ENCODE peak calls at places on chromosomes 5 and 9, in five cellular contexts. P is GM23338, Q is heart right ventricle, W is left ventricle myocardium inferior, Z is H9. G is an unnamed sample.

GRCh38 chr5:81163641-81164040 is 69.5 kb upstream of the CKMT2 start:
- DNase-seq in Q (no peak), Z (no peak), W (no peak), P (no peak), G (no peak)

GRCh38 chr9:14198544-14199510 is 115.1 kb downstream of the NFIB start:
- DNase-seq in P (peak; percentile 30), Q (peak; percentile 63), Z (no peak), W (peak; percentile 71), G (no peak)

GRCh38 chr5:10622810-10623209 is 58.9 kb downstream of the ANKRD33B start:
- DNase-seq in W (no peak), Q (no peak), P (no peak), Z (no peak), G (no peak)

GRCh38 chr9:111529787-111530186 is 4.8 kb downstream of the ZNF483 start:
- DNase-seq in Z (peak; percentile 87), Q (no peak), P (peak; percentile 91), W (no peak), G (no peak)

GRCh38 chr5:83125560-83125959 is 48.2 kb downstream of the XRCC4 start:
- DNase-seq in W (no peak), Z (peak; percentile 27), P (peak; percentile 5), Q (no peak), G (no peak)

GRCh38 chr5:74530316-74530917 is 110.1 kb downstream of the ENC1 start:
- DNase-seq in Q (no peak), W (no peak), P (no peak), Z (no peak), G (no peak)

GRCh38 chr5:175778951-175779475 is 92.4 kb upstream of the CPLX2 start:
- DNase-seq in Q (peak; percentile 17), W (peak; percentile 14), Z (no peak), P (peak; percentile 16), G (no peak)

GRCh38 chr9:127172066-127172707 is 49.8 kb upstream of the ANGPTL2 start:
- DNase-seq in Z (no peak), P (no peak), W (no peak), Q (no peak), G (no peak)

GRCh38 chr5:179400020-179400419 is 54.8 kb upstream of the ADAMTS2 start:
- DNase-seq in Q (no peak), P (no peak), Z (peak; percentile 4), W (no peak), G (no peak)

GRCh38 chr5:168295574-168296201 is 4.2 kb downstream of the WWC1 start:
- DNase-seq in Q (no peak), P (peak; percentile 96), W (no peak), Z (peak; percentile 85), G (no peak)

GRCh38 chr9:94161673-94162072 is 77.4 kb downstream of the PTPDC1 start:
- DNase-seq in W (no peak), P (no peak), Z (no peak), Q (no peak), G (no peak)

GRCh38 chr9:95007470-95007869 is 281.0 kb downstream of the AOPEP start:
- DNase-seq in P (no peak), W (no peak), Z (no peak), Q (no peak), G (no peak)

GRCh38 chr9:96376926-96377874 is 6.3 kb downstream of the SLC35D2 start:
- DNase-seq in W (no peak), Q (no peak), Z (no peak), P (no peak), G (no peak)

GRCh38 chr5:59596586-59597348 is 296.8 kb downstream of the PDE4D start:
- DNase-seq in Z (no peak), P (no peak), Q (no peak), W (no peak), G (no peak)

GRCh38 chr5:148909766-148910165 is 83.4 kb downstream of the ADRB2 start:
- DNase-seq in Q (no peak), Z (no peak), P (no peak), W (no peak), G (no peak)

GRCh38 chr9:76161103-76161502 is 233.1 kb downstream of the RFK start:
- DNase-seq in W (no peak), Q (no peak), P (peak; percentile 32), Z (peak; percentile 45), G (no peak)

GRCh38 chr5:172902497-172903472 is 56.4 kb upstream of the RPL26L1 start:
- DNase-seq in P (peak; percentile 60), Q (peak; percentile 82), Z (peak; percentile 57), W (peak; percentile 81), G (peak; percentile 24)
- TF ChIP-seq CTCF in P (peak; percentile 41), Q (peak; percentile 67), Z (peak; percentile 59), W (peak; percentile 62), G (peak; percentile 62)

GRCh38 chr5:100311811-100312210 is 223.4 kb upstream of the FAM174A start:
- DNase-seq in Q (no peak), P (no peak), Z (no peak), W (no peak), G (no peak)
- TF ChIP-seq CTCF in Q (no peak), P (no peak), Z (no peak), W (no peak), G (peak; percentile 48)

GRCh38 chr5:94463739-94464138 is 154.7 kb downstream of the KIAA0825 start:
- DNase-seq in Z (no peak), Q (no peak), W (no peak), P (no peak), G (no peak)
- TF ChIP-seq CTCF in Z (no peak), Q (no peak), W (no peak), P (no peak), G (no peak)

GRCh38 chr9:34337404-34337803 is 8.0 kb downstream of the NUDT2 start:
- DNase-seq in P (peak; percentile 37), Q (no peak), Z (no peak), W (no peak), G (no peak)
- TF ChIP-seq CTCF in P (peak; percentile 40), Q (no peak), Z (peak; percentile 42), W (no peak), G (peak; percentile 35)

GRCh38 chr5:39005566-39006232 is 68.5 kb downstream of the RICTOR start:
- DNase-seq in W (no peak), Q (no peak), P (peak; percentile 51), Z (no peak), G (no peak)
- TF ChIP-seq CTCF in W (peak; percentile 70), Q (peak; percentile 67), P (peak; percentile 50), Z (peak; percentile 55), G (no peak)

DNA sequence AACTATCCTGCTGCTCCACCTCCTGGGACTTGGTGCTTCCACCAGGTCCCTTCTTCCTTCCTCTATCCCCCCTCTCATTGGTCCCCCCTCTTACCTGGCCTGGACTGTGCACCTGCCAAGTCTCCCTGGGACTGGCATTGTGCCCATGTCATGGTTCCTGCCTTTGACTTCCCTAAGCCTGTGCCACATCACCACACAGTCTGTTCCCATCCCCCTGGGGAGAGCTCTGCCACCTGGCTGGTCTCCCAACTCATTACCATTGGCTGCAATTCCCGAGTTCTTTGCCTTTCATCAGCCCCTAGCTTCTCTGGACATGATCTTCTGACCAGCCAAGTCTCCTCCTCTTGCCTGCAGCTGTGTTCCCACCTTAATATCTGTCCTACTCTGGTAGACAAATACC is 180.3 kb downstream of the SREK1 start:
- DNase-seq in Q (peak; percentile 54), W (peak; percentile 67), P (no peak), Z (no peak), G (no peak)
- TF ChIP-seq CTCF in Q (no peak), W (no peak), P (no peak), Z (no peak), G (no peak)

GRCh38 chr9:114743446-114743845 is 61.5 kb upstream of the TEX48 start:
- DNase-seq in Z (no peak), P (no peak), W (no peak), Q (no peak), G (no peak)
- TF ChIP-seq CTCF in Z (no peak), P (no peak), W (no peak), Q (no peak), G (no peak)

DNA sequence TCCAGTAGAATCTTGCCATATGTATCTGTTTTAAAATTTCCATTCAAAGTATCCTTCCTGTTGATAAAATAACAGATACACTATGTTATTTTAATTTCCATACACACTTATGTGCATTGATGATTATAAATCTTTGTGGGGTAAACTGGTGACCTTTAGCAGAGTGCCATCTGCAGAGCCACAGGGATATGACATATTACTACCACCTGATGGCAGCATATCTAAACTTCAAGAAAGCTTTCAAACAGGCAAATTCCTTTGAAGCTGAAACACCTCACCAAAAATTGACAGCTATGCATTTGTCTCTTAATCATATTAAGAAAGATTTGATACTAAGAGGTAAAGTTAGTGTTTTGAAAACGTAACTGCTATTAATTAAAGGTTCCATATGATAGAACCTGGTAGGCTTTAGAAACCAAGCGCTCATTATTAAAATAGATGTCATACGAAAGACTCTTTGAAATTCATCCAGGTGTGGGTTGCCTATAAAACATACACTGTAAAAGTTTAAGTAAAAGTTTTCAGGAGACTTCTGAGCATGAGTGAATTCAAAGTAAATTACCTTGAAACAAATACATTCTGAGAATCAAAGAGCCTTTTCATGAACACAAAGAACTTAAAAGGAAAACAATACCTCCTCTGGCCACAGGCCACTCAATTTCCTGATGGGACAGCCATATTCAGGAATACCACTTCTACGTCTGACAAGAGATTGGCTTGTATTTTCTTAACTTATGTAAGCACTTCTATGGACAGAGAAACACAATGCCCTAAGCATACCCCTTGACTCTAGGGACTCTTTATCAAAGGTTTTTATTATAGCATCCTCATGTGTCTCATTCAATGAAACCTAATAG is 93.3 kb downstream of the KIAA0825 start:
- DNase-seq in Z (no peak), Q (no peak), W (no peak), P (peak; percentile 75), G (no peak)
- TF ChIP-seq CTCF in Z (peak; percentile 74), Q (peak; percentile 71), W (peak; percentile 65), P (peak; percentile 87), G (peak; percentile 69)

DNA sequence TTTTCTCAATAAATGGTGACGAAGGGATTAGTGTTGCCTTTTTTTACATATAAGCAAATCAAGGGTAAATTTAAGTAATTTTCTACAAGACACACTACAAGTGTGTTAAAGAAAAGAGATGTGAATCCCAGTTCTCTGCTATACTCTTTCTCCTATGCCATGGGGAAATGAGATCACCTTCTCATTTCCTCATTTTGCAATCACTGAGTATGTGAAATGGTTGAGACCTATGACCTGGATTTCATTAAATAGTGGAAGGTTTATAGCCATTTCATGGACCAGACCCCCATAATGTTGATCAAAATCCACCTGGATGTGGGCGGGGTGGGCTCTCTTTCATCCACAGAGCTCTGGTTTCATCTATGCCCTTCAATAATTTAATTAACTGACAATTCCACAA is 66.9 kb upstream of the SLIT3 start:
- DNase-seq in W (no peak), Z (no peak), Q (no peak), P (no peak), G (no peak)
- TF ChIP-seq CTCF in W (no peak), Z (no peak), Q (no peak), P (no peak), G (no peak)

DNA sequence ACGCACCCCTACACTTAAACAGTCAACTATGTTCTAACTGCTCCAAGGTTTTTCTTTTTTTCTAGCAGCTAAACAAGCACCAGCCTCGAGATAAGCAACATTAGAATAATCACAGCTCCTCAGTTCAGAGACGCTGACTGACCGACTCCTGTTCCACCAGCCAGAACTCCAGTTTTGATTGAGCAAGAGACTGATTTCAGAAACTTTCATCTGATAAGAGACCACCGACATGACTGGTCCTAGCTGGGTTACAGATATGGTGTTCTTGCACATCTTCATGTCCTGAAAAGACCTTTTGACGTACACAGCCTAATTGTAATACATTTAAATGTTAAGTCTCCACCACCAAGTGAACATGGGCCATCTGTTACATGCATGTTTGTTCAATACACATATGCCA is 23.8 kb upstream of the OTULINL start:
- DNase-seq in Q (no peak), Z (no peak), P (no peak), W (no peak), G (no peak)
- TF ChIP-seq CTCF in Q (no peak), Z (no peak), P (no peak), W (no peak), G (no peak)